ENCODE peak calls at places on chromosomes 3 and 15, in five cellular contexts. U is spleen, F is testis, D is H1, V is gastrocnemius medialis. B is an unnamed sample.

GRCh38 chr3:186825294-186825821 is 17.2 kb upstream of the ADIPOQ start:
- DNase-seq in V (no peak), U (peak), F (peak), D (peak), B (peak)

GRCh38 chr3:122146466-122146865 is 37.0 kb upstream of the CASR start:
- DNase-seq in F (no peak), U (no peak), V (no peak), D (no peak), B (no peak)

GRCh38 chr15:100740105-100740504 is 137.7 kb downstream of the ASB7 start:
- DNase-seq in U (no peak), F (no peak), V (no peak), D (no peak), B (no peak)

GRCh38 chr3:117893638-117894037 is 1141.0 kb downstream of the IGSF11 start:
- DNase-seq in D (no peak), F (no peak), U (no peak), V (no peak), B (no peak)

GRCh38 chr3:180684807-180685206 is 5.5 kb upstream of the CCDC39 start:
- DNase-seq in D (no peak), V (no peak), F (no peak), U (no peak), B (no peak)

GRCh38 chr3:12180218-12180617 is 21.5 kb upstream of the TIMP4 start:
- DNase-seq in F (peak), V (no peak), U (no peak), D (no peak), B (no peak)

GRCh38 chr15:70376031-70376928 is 278.6 kb upstream of the TLE3 start:
- DNase-seq in V (no peak), U (peak), D (peak), F (no peak), B (no peak)

GRCh38 chr15:61748529-61748928 is 311.7 kb downstream of the VPS13C start:
- DNase-seq in U (no peak), V (no peak), D (no peak), F (no peak), B (no peak)

GRCh38 chr3:112651076-112651475 is 10.1 kb upstream of the CCDC80 start:
- DNase-seq in F (no peak), U (no peak), V (no peak), D (no peak), B (no peak)

GRCh38 chr3:99269606-99270355 is 368.3 kb upstream of the DCBLD2 start:
- DNase-seq in U (no peak), V (peak), F (no peak), D (no peak), B (peak)

GRCh38 chr3:16460886-16461285 is 52.6 kb downstream of the RFTN1 start:
- DNase-seq in D (no peak), V (no peak), F (no peak), U (no peak), B (no peak)

GRCh38 chr3:170634663-170635096 is 48.8 kb upstream of the SLC7A14 start:
- DNase-seq in U (no peak), D (no peak), F (no peak), V (no peak), B (no peak)

GRCh38 chr15:69472575-69472974 is 20.0 kb downstream of the RPLP1 start:
- DNase-seq in U (no peak), D (no peak), F (no peak), V (no peak), B (no peak)

GRCh38 chr15:40398413-40398873 is 7.2 kb upstream of the IVD start:
- DNase-seq in V (no peak), D (no peak), U (peak), F (no peak), B (no peak)

GRCh38 chr15:40364259-40364658 is 6.2 kb downstream of the DISP2 start:
- DNase-seq in D (no peak), U (peak), V (no peak), F (no peak), B (no peak)

GRCh38 chr15:32028921-32029320 is 1.4 kb upstream of the CHRNA7 start:
- DNase-seq in V (no peak), F (no peak), U (no peak), D (peak), B (no peak)

GRCh38 chr15:46461416-46461815 is 826.6 kb downstream of the SQOR start:
- DNase-seq in V (no peak), U (no peak), D (no peak), F (peak), B (no peak)

GRCh38 chr15:101503296-101503599 is 13.7 kb upstream of the PCSK6 start:
- DNase-seq in D (no peak), V (no peak), U (no peak), F (no peak), B (no peak)

GRCh38 chr3:23629181-23629893 is 176.4 kb upstream of the UBE2E1 start:
- DNase-seq in D (no peak), U (no peak), F (no peak), V (no peak), B (no peak)

GRCh38 chr15:85752591-85752990 is 42.1 kb downstream of the KLHL25 start:
- DNase-seq in U (peak), D (no peak), F (no peak), V (no peak), B (peak)

GRCh38 chr3:190481779-190482178 is 32.1 kb upstream of the TMEM207 start:
- DNase-seq in U (no peak), F (no peak), V (no peak), D (no peak), B (no peak)

GRCh38 chr3:183711516-183711915 is 13.9 kb downstream of the YEATS2 start:
- DNase-seq in F (no peak), V (no peak), U (no peak), D (no peak), B (no peak)

GRCh38 chr3:110925804-110926203 is 145.8 kb upstream of the NECTIN3 start:
- DNase-seq in F (no peak), U (no peak), D (no peak), V (no peak), B (no peak)

GRCh38 chr15:37793851-37794250 is 140.6 kb upstream of the TMCO5A start:
- DNase-seq in U (no peak), F (no peak), D (no peak), V (no peak), B (no peak)

GRCh38 chr3:194739498-194740284 is 54.0 kb downstream of the FAM43A start:
- DNase-seq in V (no peak), D (no peak), U (no peak), F (no peak), B (no peak)

GRCh38 chr3:149554826-149555225 is 80.3 kb downstream of the TM4SF4 start:
- DNase-seq in D (no peak), V (no peak), F (no peak), U (no peak), B (peak)

GRCh38 chr3:142235690-142236089 is 10.3 kb upstream of the GK5 start:
- DNase-seq in U (no peak), F (no peak), D (no peak), V (no peak), B (no peak)

GRCh38 chr3:69161587-69162196 is 39.3 kb upstream of the LMOD3 start:
- DNase-seq in D (no peak), F (peak), V (no peak), U (no peak), B (peak)

GRCh38 chr15:67504061-67504460 is 16.9 kb upstream of the C15orf61 start:
- DNase-seq in U (no peak), F (no peak), V (no peak), D (no peak), B (no peak)

GRCh38 chr3:153768559-153769469 is 352.4 kb upstream of the ARHGEF26 start:
- DNase-seq in U (peak), D (peak), F (peak), V (no peak), B (no peak)

GRCh38 chr3:43794776-43795175 is 104.0 kb downstream of the ABHD5 start:
- DNase-seq in F (no peak), V (no peak), D (no peak), U (no peak), B (no peak)

DNA sequence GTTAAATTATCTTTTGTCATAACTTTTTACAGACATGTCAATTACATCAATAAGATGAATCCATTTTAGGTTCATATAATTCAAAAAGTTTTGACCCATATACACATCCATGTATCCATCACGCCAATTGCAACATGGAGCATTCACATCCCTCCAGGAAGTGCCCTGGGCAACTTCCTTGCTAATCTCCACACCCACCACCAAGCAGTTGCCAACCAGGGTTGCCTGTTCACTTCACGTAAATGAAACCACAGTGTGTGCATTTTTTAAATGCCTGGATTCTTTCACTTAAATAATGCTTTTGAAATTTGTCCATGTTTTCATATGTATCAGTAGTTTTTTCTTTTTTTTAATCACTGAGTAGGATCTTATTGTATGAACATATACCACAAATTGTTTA is 40.7 kb upstream of the LYZL4 start:
- DNase-seq in V (no peak), U (no peak), F (no peak), D (no peak), B (no peak)
- TF ChIP-seq POLR2A in V (no peak), U (no peak), F (no peak), D (no peak), B (no peak)

GRCh38 chr3:50123394-50124361 is 31.4 kb upstream of the SEMA3F start:
- DNase-seq in U (no peak), F (no peak), V (no peak), D (no peak), B (no peak)
- TF ChIP-seq POLR2A in U (no peak), F (no peak), V (no peak), D (no peak), B (no peak)

GRCh38 chr3:51943451-51944391 is 1.6 kb downstream of the PARP3 start:
- DNase-seq in V (no peak), D (no peak), F (no peak), U (peak), B (no peak)

GRCh38 chr3:51941447-51941797 is 282 bp downstream of the RRP9 start:
- DNase-seq in F (no peak), U (no peak), V (no peak), D (no peak), B (no peak)

GRCh38 chr3:51942603-51943450 is 664 bp downstream of the PARP3 start:
- DNase-seq in V (peak), F (no peak), D (no peak), U (peak), B (peak)

GRCh38 chr3:51940648-51941421 is 869 bp downstream of the RRP9 start:
- DNase-seq in F (no peak), D (no peak), V (no peak), U (peak), B (no peak)

GRCh38 chr3:51941798-51942602 is at the start of the genes PARP3 and RRP9:
- DNase-seq in F (peak), U (peak), D (peak), V (peak), B (peak)
- TF ChIP-seq POLR2A in F (no peak), U (no peak), D (no peak), V (peak), B (peak)

DNA sequence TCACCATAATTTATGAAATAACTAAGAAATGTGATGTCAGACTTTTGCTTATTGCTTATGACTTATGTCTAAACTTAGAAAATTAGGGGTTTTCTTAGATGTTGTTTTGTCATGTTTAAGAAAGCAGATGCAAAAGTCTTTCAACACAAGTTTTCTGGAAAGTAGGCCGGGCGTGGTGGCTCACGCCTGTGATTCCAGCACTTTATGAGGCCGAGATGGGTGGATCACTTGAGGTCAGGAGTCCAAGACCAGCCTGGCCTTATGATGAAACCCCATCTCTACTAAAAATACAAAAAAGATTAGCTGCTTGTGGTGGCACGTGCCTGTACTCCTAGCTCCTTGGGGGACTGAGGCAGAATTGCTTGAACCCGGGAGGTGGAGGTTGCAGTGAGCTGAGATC is 13.5 kb downstream of the VPS8 start:
- DNase-seq in V (peak), D (no peak), F (no peak), U (no peak), B (no peak)
- TF ChIP-seq POLR2A in V (no peak), D (no peak), F (no peak), U (no peak), B (no peak)

GRCh38 chr15:77992356-77993222 is 84.9 kb downstream of the TBC1D2B start:
- DNase-seq in U (peak), F (no peak), V (peak), D (no peak), B (no peak)
- TF ChIP-seq POLR2A in U (no peak), F (no peak), V (no peak), D (no peak), B (no peak)

GRCh38 chr3:157632081-157632480 is 128.9 kb upstream of the VEPH1 start:
- DNase-seq in U (no peak), V (no peak), F (no peak), D (no peak), B (no peak)

GRCh38 chr3:157633241-157633640 is 130.0 kb upstream of the VEPH1 start:
- DNase-seq in D (no peak), F (no peak), U (no peak), V (no peak), B (no peak)

DNA sequence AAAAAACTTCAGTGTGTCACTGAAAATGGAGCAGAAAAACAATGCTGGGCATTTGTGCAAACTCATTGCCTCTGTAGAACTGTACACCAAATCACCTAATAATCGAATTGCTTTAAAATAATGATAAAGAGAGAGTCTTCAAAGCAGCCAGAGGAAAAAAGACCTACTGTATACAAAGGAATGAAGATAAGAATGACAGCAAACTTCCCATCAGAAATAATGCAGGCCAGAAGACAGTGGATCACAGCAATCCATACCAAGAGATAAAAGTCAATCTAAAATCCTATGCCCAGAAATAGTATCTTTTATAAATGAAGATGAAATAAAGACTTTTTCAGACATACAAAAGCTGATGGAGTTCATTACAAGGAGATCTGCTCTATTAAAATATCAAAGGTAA is 134.7 kb upstream of the VEPH1 start:
- DNase-seq in V (no peak), U (no peak), F (no peak), D (no peak), B (no peak)
- TF ChIP-seq POLR2A in V (no peak), U (no peak), F (no peak), D (no peak), B (no peak)

GRCh38 chr3:157713101-157713500 is 209.9 kb upstream of the VEPH1 start:
- DNase-seq in U (no peak), F (no peak), V (no peak), D (no peak), B (no peak)
- TF ChIP-seq POLR2A in U (no peak), F (no peak), V (no peak), D (no peak), B (no peak)

GRCh38 chr15:41943543-41944312 is 28.6 kb downstream of the EHD4 start:
- DNase-seq in F (no peak), V (no peak), U (no peak), D (no peak), B (no peak)
- TF ChIP-seq POLR2A in F (no peak), V (no peak), U (no peak), D (no peak), B (no peak)

DNA sequence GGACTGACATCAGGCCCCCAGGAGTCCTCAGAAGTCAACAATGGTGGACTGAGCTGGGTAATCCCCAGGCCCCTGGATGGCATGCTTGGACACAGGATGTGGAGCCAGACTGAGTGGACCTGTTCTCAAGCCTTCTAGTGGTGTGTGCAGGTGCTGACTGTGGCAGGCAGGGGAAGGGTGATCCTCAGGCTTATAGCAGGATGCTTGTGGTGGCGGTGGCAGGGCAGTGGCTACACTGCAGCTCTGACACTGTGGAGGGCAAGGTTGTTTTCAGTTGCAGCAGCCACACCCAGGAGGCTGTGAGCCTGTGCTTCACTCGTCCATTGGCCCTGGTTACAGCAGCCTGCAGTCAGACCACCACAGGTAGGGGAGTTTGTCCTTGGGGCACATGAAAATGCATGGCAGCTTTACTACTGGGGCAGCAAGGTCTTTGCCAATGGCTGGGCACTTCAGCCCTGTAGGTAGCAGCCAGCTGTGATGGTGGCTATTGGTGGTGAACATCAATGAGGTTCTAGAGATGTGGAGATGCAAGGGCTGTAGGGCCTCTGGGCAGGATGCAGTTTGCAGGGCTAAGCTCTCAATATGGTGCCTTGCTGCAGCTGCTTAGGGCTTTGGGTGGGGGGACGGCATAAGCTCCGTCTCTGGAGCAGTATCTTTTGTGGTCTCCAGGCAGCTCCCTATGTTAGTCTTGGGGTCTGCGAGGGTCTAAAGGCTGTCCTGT is 17.5 kb upstream of the MYO5A start:
- DNase-seq in V (no peak), D (no peak), U (peak), F (no peak), B (no peak)
- TF ChIP-seq POLR2A in V (no peak), D (no peak), U (no peak), F (no peak), B (no peak)

GRCh38 chr15:58295637-58296036 is 136.2 kb upstream of the LIPC start:
- DNase-seq in D (no peak), U (no peak), V (no peak), F (no peak), B (no peak)
- TF ChIP-seq POLR2A in D (no peak), U (no peak), V (no peak), F (no peak), B (no peak)

B was measured in uterus.